ENCODE peak calls at places on chromosomes 13 and 19, in five cellular contexts. I is PC-3, R is hepatocyte, Z is OCI-LY7, B is HCT116. O is an unnamed sample.

GRCh38 chr13:50512602-50513527 is 330.6 kb downstream of the DLEU7 start:
- DNase-seq in I (peak; percentile 54), R (peak; percentile 51), Z (peak; percentile 95), B (no peak), O (no peak)

GRCh38 chr13:44048326-44048725 is 168.6 kb downstream of the LACC1 start:
- DNase-seq in I (peak; percentile 46), R (no peak), Z (no peak), B (no peak), O (no peak)

GRCh38 chr13:43985437-43986051 is 105.8 kb downstream of the LACC1 start:
- DNase-seq in I (no peak), R (no peak), Z (no peak), B (no peak), O (no peak)

GRCh38 chr19:19110410-19111137 is 27.7 kb downstream of the TMEM161A start:
- DNase-seq in I (no peak), R (no peak), Z (no peak), B (no peak), O (no peak)

GRCh38 chr19:2150794-2151338 is 500 bp downstream of the AP3D1 start:
- DNase-seq in I (no peak), R (peak; percentile 49), Z (peak; percentile 20), B (no peak), O (peak; percentile 17)

GRCh38 chr13:28755546-28755870 is 36.7 kb upstream of the SLC46A3 start:
- DNase-seq in I (no peak), R (no peak), Z (no peak), B (no peak), O (no peak)

GRCh38 chr19:43465468-43466120 is at the start of gene LYPD3:
- DNase-seq in I (peak; percentile 93), R (peak; percentile 58), Z (no peak), B (peak; percentile 71), O (peak; percentile 94)

GRCh38 chr19:1862068-1862423 is 1.3 kb downstream of the KLF16 start:
- DNase-seq in I (no peak), R (no peak), Z (no peak), B (no peak), O (no peak)

GRCh38 chr19:58001895-58002369 is 688 bp downstream of the ZNF606 start:
- DNase-seq in I (no peak), R (no peak), Z (no peak), B (no peak), O (no peak)

GRCh38 chr19:18868380-18869230 is 27.4 kb downstream of the CERS1 start:
- DNase-seq in I (no peak), R (no peak), Z (no peak), B (no peak), O (no peak)

GRCh38 chr13:98327326-98328314 is 150.6 kb upstream of the RNF113B start:
- DNase-seq in I (no peak), R (peak; percentile 50), Z (no peak), B (no peak), O (no peak)

GRCh38 chr19:19538077-19538764 is at the start of gene CILP2:
- DNase-seq in I (peak; percentile 28), R (peak; percentile 77), Z (peak; percentile 45), B (no peak), O (no peak)

GRCh38 chr13:105846923-105847322 is 688.5 kb downstream of the EFNB2 start:
- DNase-seq in I (no peak), R (no peak), Z (no peak), B (no peak), O (no peak)

GRCh38 chr19:262125-262524 is 29.1 kb downstream of the PLPP2 start:
- DNase-seq in I (no peak), R (no peak), Z (no peak), B (no peak), O (no peak)

GRCh38 chr13:71864094-71864980 is 2.7 kb downstream of the DACH1 start:
- DNase-seq in I (no peak), R (peak; percentile 61), Z (no peak), B (no peak), O (no peak)

GRCh38 chr13:51688937-51689336 is 104.7 kb downstream of the WDFY2 start:
- DNase-seq in I (no peak), R (no peak), Z (no peak), B (no peak), O (no peak)

GRCh38 chr13:71864981-71865857 is 1.8 kb downstream of the DACH1 start:
- DNase-seq in I (no peak), R (peak; percentile 34), Z (no peak), B (no peak), O (no peak)

GRCh38 chr13:75489502-75490263 is 7.7 kb upstream of the TBC1D4 start:
- DNase-seq in I (peak; percentile 62), R (peak; percentile 33), Z (no peak), B (no peak), O (peak; percentile 29)

GRCh38 chr13:52348081-52348480 is 57.9 kb downstream of the THSD1 start:
- DNase-seq in I (no peak), R (no peak), Z (no peak), B (peak; percentile 34), O (no peak)

GRCh38 chr13:35957996-35958395 is 173.2 kb downstream of the DCLK1 start:
- DNase-seq in I (no peak), R (no peak), Z (no peak), B (no peak), O (no peak)

GRCh38 chr19:15101479-15102082 is 5.6 kb upstream of the SYDE1 start:
- DNase-seq in I (peak; percentile 62), R (peak; percentile 61), Z (peak; percentile 44), B (peak; percentile 38), O (peak; percentile 34)

GRCh38 chr13:68428292-68428691 is 1198.2 kb upstream of the PCDH9 start:
- DNase-seq in I (peak; percentile 17), R (no peak), Z (no peak), B (no peak), O (no peak)

GRCh38 chr19:1104452-1105216 is 840 bp downstream of the GPX4 start:
- DNase-seq in I (peak; percentile 70), R (peak; percentile 93), Z (peak; percentile 68), B (no peak), O (peak; percentile 81)

GRCh38 chr13:60944016-60944415 is 471.6 kb downstream of the PCDH20 start:
- DNase-seq in I (no peak), R (no peak), Z (no peak), B (no peak), O (no peak)

GRCh38 chr13:28321751-28322150 is 173.2 kb downstream of the FLT1 start:
- DNase-seq in I (no peak), R (no peak), Z (no peak), B (no peak), O (no peak)

GRCh38 chr19:17554968-17555479 is 425 bp upstream of the COLGALT1 start:
- DNase-seq in I (no peak), R (no peak), Z (no peak), B (no peak), O (no peak)

GRCh38 chr13:75437582-75438318 is 44.2 kb downstream of the TBC1D4 start:
- DNase-seq in I (no peak), R (peak; percentile 48), Z (no peak), B (no peak), O (no peak)

GRCh38 chr13:94362411-94362909 is 117.0 kb downstream of the DCT start:
- DNase-seq in I (peak; percentile 82), R (peak; percentile 92), Z (peak; percentile 59), B (peak; percentile 68), O (peak; percentile 67)

GRCh38 chr19:51027873-51028272 is 1.5 kb upstream of the KLK11 start:
- DNase-seq in I (no peak), R (no peak), Z (no peak), B (no peak), O (peak; percentile 22)

GRCh38 chr19:6890938-6891337 is 3.6 kb downstream of the ADGRE1 start:
- DNase-seq in I (no peak), R (no peak), Z (no peak), B (no peak), O (no peak)

GRCh38 chr19:15264933-15265206 is 32.6 kb upstream of the EPHX3 start:
- DNase-seq in I (no peak), R (no peak), Z (no peak), B (no peak), O (no peak)

GRCh38 chr19:37251308-37252229 is 33.6 kb downstream of the ZNF383 start:
- DNase-seq in I (peak; percentile 16), R (no peak), Z (no peak), B (no peak), O (peak; percentile 94)

GRCh38 chr13:110575322-110576069 is 14.0 kb upstream of the RAB20 start:
- DNase-seq in I (no peak), R (no peak), Z (no peak), B (no peak), O (peak; percentile 50)

GRCh38 chr13:102033316-102033715 is 368.5 kb downstream of the FGF14 start:
- DNase-seq in I (no peak), R (no peak), Z (no peak), B (no peak), O (no peak)

GRCh38 chr13:99214691-99215090 is 14.0 kb downstream of the UBAC2 start:
- DNase-seq in I (no peak), R (no peak), Z (no peak), B (no peak), O (no peak)

GRCh38 chr13:43331676-43332075 is 308.3 kb downstream of the DNAJC15 start:
- DNase-seq in I (no peak), R (peak; percentile 20), Z (no peak), B (no peak), O (no peak)

GRCh38 chr13:37059848-37060192 is 332 bp upstream of the SUPT20H start:
- DNase-seq in I (no peak), R (no peak), Z (no peak), B (no peak), O (no peak)

GRCh38 chr19:35087393-35087792 is 28.2 kb upstream of the FXYD3 start:
- DNase-seq in I (no peak), R (no peak), Z (peak; percentile 30), B (no peak), O (no peak)

GRCh38 chr19:35089554-35089953 is 26.1 kb upstream of the FXYD3 start:
- DNase-seq in I (no peak), R (no peak), Z (no peak), B (no peak), O (no peak)

GRCh38 chr19:35090795-35091214 is 24.8 kb upstream of the FXYD3 start:
- DNase-seq in I (no peak), R (no peak), Z (no peak), B (no peak), O (no peak)

GRCh38 chr19:35088514-35088913 is 27.1 kb upstream of the FXYD3 start:
- DNase-seq in I (peak; percentile 55), R (peak; percentile 58), Z (peak; percentile 21), B (no peak), O (peak; percentile 64)

GRCh38 chr19:35090160-35090794 is 25.3 kb upstream of the FXYD3 start:
- DNase-seq in I (peak; percentile 75), R (peak; percentile 81), Z (peak; percentile 84), B (peak; percentile 48), O (peak; percentile 50)
- H3K27ac ChIP-seq in I (no peak overlapping the region), R (no peak overlapping the region), Z (peak overlapping the region; percentile 99), B (no peak overlapping the region), O (no peak overlapping the region)

GRCh38 chr19:41023193-41023592 is 32.1 kb downstream of the CYP2B6 start:
- DNase-seq in I (no peak), R (no peak), Z (no peak), B (no peak), O (no peak)
- H3K9me2 ChIP-seq in I (no peaks in the 10 kb centered on the region), R (no peaks in the 10 kb centered on the region), Z (no peaks in the 10 kb centered on the region), B (no peaks in the 10 kb centered on the region), O (no peaks in the 10 kb centered on the region)

GRCh38 chr13:64871742-64872141 is 2358.4 kb downstream of the PCDH9 start:
- DNase-seq in I (no peak), R (no peak), Z (no peak), B (no peak), O (no peak)
- H2AFZ ChIP-seq in I (no peak overlapping the region), R (no peak overlapping the region), Z (no peak overlapping the region), B (no peak overlapping the region), O (no peak overlapping the region)

GRCh38 chr13:113074876-113075275 is 30.7 kb upstream of the F7 start:
- DNase-seq in I (no peak), R (no peak), Z (no peak), B (no peak), O (no peak)
- H3K27ac ChIP-seq in I (no peak overlapping the region), R (no peak overlapping the region), Z (no peak overlapping the region), B (no peak overlapping the region), O (no peak overlapping the region)

O was measured in PC-9.